ENCODE peak calls at places on chromosomes 13 and 19, in seven cellular contexts. G, A, K, R, B, E and Q are unnamed samples.

GRCh38 chr13:108777421-108778420 is 148.3 kb downstream of the MYO16 start:
- DNase-seq in G (no peak), A (no peak), K (no peak), E (no peak), R (peak; percentile 45), B (peak; percentile 61), Q (no peak)

GRCh38 chr19:17487240-17488121 is 17.2 kb downstream of the SLC27A1 start:
- DNase-seq in B (no peak), R (peak; percentile 53), K (peak; percentile 55), A (no peak), E (no peak), G (no peak), Q (no peak)

GRCh38 chr19:570315-570714 is 2.1 kb upstream of the BSG start:
- DNase-seq in E (peak; percentile 58), K (peak; percentile 73), G (no peak), A (no peak), B (no peak), R (no peak), Q (peak; percentile 70)

GRCh38 chr19:17775245-17775927 is 19.6 kb upstream of the B3GNT3 start:
- DNase-seq in B (no peak), A (peak; percentile 32), R (peak; percentile 85), E (peak; percentile 49), G (peak; percentile 42), K (peak; percentile 76), Q (no peak)

GRCh38 chr13:51262501-51263211 is 40.5 kb downstream of the FAM124A start:
- DNase-seq in R (no peak), A (no peak), G (no peak), B (no peak), E (no peak), K (no peak), Q (no peak)

GRCh38 chr19:17209126-17210036 is 5.8 kb upstream of the USE1 start:
- DNase-seq in G (peak; percentile 30), B (peak; percentile 75), E (peak; percentile 69), R (peak; percentile 99), A (peak; percentile 43), K (peak; percentile 95), Q (no peak)

GRCh38 chr13:69704311-69704710 is 403.3 kb upstream of the ATXN8OS start:
- DNase-seq in B (no peak), E (no peak), G (no peak), R (no peak), K (no peak), A (no peak), Q (no peak)

GRCh38 chr19:50537306-50537685 is 23.6 kb upstream of the ASPDH start:
- DNase-seq in B (no peak), R (no peak), E (no peak), K (no peak), A (no peak), G (no peak), Q (no peak)

GRCh38 chr19:524062-524674 is 7.4 kb upstream of the CDC34 start:
- DNase-seq in A (no peak), E (no peak), R (no peak), K (peak; percentile 75), B (no peak), G (no peak), Q (no peak)

GRCh38 chr13:33205804-33206221 is 79.7 kb downstream of the STARD13 start:
- DNase-seq in G (no peak), E (no peak), B (no peak), K (peak; percentile 33), A (peak; percentile 80), R (peak; percentile 32), Q (no peak)

GRCh38 chr13:25981060-25981459 is 70.8 kb downstream of the SHISA2 start:
- DNase-seq in B (no peak), A (no peak), R (no peak), K (no peak), E (no peak), G (no peak), Q (no peak)

GRCh38 chr19:35852029-35852780 is at the start of gene NPHS1:
- DNase-seq in B (no peak), A (no peak), E (no peak), K (no peak), R (no peak), G (no peak), Q (no peak)

GRCh38 chr19:45419396-45419795 is 4.3 kb downstream of the ERCC1 start:
- DNase-seq in K (no peak), A (no peak), B (no peak), R (no peak), G (no peak), E (peak; percentile 61), Q (no peak)
- H3K4me1 ChIP-seq in K (peaks cover 7% of the 10 kb centered on the region), A (peaks cover 17% of the 10 kb centered on the region), B (peaks cover 16% of the 10 kb centered on the region), R (peaks cover 4% of the 10 kb centered on the region), G (peaks cover 15% of the 10 kb centered on the region), E (peaks cover 11% of the 10 kb centered on the region), Q (peaks cover 43% of the 10 kb centered on the region)

DNA sequence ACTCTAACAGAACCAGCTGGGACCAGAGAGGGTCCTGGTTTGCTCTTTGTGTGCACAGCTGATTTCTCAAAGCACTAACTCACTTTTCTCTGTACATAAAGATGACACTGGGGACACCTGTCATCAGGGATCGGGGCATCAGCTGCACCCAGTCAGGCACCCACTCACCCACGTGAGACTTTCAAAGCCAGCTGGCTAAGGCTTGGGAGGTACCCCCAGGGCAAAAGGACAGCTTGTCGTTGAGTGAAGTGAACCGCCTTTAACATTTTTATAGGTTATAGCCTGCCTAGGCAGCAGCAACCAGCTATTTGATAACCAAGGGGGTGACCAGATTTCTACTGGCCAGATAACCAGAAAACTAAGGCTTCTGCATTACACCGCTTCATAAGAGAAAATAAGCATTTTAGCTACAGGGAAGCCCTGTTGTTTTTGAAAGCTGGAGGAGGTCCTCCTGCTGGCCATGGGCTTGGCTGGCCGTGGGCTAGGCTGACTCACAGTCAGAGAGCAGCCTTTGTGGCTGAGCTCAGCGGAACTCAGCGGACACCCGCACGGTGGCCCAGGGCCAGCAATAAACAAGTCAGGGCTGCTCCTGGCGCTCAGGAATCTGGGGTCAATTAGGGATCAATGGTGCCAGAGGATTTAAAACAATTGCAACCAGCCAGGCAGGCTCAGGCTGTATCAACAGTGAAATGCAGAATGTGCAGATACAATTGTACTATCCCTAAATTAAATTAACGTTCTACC is 57.1 kb downstream of the ALOX5AP start:
- DNase-seq in A (peak; percentile 96), B (peak; percentile 47), R (peak; percentile 20), K (peak; percentile 75), G (peak; percentile 71), E (peak; percentile 50), Q (no peak)
- TF ChIP-seq CTCF in A (peak; percentile 47), B (no peak), R (no peak), K (peak; percentile 53), G (no peak), E (peak; percentile 9), Q (peak; percentile 20)

GRCh38 chr19:34236035-34236793 is 18.1 kb upstream of the GARRE1 start:
- DNase-seq in R (no peak), G (no peak), A (no peak), B (no peak), K (no peak), E (peak; percentile 44), Q (peak; percentile 71)
- TF ChIP-seq POLR2AphosphoS5 in R (no peak), G (no peak), A (no peak), B (no peak), K (no peak), E (no peak), Q (no peak)

DNA sequence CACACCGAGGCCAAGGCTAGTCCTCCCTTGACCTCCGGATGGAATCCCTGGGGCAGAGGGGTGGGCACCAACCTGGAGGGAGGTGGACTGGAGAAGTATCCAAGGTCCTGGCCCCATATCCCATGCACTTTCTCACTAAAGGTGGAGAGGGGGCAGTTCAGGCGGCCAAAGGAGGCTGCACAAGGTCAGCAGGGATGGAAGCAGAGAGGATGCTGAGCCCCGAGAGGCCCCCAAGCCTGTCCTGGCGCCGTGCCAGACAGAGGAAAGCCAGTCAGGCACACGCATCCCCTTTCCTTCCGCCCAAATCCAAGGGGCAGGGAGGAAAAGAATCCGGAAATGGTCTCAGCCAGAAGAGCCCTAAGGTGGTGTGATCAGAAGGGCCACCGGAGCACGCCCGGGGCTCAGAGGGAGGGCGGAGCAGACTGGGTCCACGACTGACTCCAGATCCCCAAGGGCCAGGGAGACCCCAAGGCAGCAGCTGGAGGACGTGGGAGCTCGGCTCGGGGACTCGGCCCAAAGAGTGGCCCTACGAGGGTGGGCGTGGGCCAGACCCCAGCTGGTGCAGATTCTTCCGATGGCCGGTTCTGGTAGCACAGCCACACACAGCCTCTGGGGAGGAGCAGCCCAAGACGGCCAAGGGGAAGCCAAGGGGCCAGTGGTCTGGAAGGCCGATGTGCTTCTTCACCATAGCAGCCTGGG is 60.0 kb downstream of the MLLT1 start:
- DNase-seq in R (no peak), B (no peak), K (no peak), G (no peak), E (no peak), A (peak; percentile 49), Q (no peak)
- H3K4me1 ChIP-seq in R (no peaks in the 10 kb centered on the region), B (no peaks in the 10 kb centered on the region), K (no peaks in the 10 kb centered on the region), G (peaks cover 49% of the 10 kb centered on the region), E (peaks cover 6% of the 10 kb centered on the region), A (peaks cover 22% of the 10 kb centered on the region), Q (peaks cover 61% of the 10 kb centered on the region)

GRCh38 chr19:45816236-45817009 is 1.3 kb upstream of the RSPH6A start:
- DNase-seq in G (no peak), E (no peak), B (no peak), R (peak; percentile 60), K (peak; percentile 48), A (no peak), Q (no peak)

GRCh38 chr19:45817725-45818301 is 2.7 kb upstream of the RSPH6A start:
- DNase-seq in A (no peak), E (no peak), R (peak; percentile 59), G (no peak), B (no peak), K (peak; percentile 58), Q (no peak)

GRCh38 chr19:45814851-45815481 is at the start of gene RSPH6A:
- DNase-seq in B (no peak), K (no peak), G (no peak), E (no peak), A (no peak), R (peak; percentile 68), Q (no peak)

GRCh38 chr19:45815501-45816216 is 551 bp upstream of the RSPH6A start:
- DNase-seq in G (no peak), A (peak; percentile 44), E (no peak), R (peak; percentile 95), K (peak; percentile 62), B (no peak), Q (no peak)

GRCh38 chr19:45817010-45817724 is 2.1 kb upstream of the RSPH6A start:
- DNase-seq in R (peak; percentile 98), E (peak; percentile 96), B (peak; percentile 90), K (peak; percentile 99), G (peak; percentile 96), A (peak; percentile 95), Q (peak; percentile 95)
- TF ChIP-seq CTCF in R (peak; percentile 97), E (peak; percentile 98), B (peak; percentile 99), K (peak; percentile 99), G (no peak), A (peak; percentile 100), Q (peak; percentile 94)

DNA sequence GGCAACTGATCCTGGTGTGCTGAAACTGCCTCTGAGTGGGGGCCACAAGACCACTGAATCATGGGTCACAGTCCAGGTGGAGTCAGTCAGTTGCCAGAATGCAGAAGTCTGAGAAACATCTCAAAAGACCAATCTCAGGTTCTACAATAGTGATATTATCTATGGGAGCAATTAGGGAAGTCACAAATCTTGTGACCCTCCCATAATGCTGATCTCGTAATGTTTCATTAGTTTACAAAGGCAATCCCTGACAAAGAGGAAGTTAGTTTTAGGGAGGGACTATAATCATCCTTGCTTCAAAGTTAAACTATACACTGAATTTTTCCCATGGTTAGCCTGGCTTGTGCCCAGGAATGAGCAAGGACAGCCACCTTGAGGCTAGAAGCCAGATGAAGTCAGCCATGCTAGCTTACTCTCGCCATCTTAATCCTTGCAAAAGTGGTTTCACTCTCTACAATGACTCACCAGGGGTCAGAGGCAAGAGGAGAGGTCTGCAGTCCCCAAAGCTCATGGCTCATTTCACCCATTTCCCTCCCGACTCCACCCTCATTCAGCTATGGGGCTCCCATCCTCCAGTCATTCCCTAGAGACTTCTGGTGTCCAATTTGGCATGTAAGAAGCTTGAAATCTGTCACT is 5.4 kb downstream of the CEACAM3 start:
- DNase-seq in B (no peak), A (no peak), G (no peak), R (no peak), K (no peak), E (no peak), Q (no peak)
- TF ChIP-seq POLR2AphosphoS5 in B (no peak), A (no peak), G (no peak), R (no peak), K (no peak), E (no peak), Q (no peak)